ENCODE peak calls at places on chromosome 14, in six cellular contexts. One of them, this sample, is unnamed.

GRCh38 chr14:105201156-105201927 is 20.2 kb upstream of the NUDT14 start:
- DNase-seq in AG09309: no peak
- DNase-seq in choroid plexus epithelial cell: no peak
- DNase-seq in psoas muscle: no peak
- DNase-seq in lower leg skin: no peak
- DNase-seq in T-cell: no peak
- DNase-seq in this sample: no peak

GRCh38 chr14:34699873-34700621 is 14.3 kb downstream of the CFL2 start:
- DNase-seq in T-cell: no peak
- DNase-seq in choroid plexus epithelial cell: peak; percentile 92
- DNase-seq in psoas muscle: no peak
- DNase-seq in lower leg skin: no peak
- DNase-seq in AG09309: peak; percentile 78
- DNase-seq in this sample: no peak

GRCh38 chr14:59067135-59067894 is 121.2 kb upstream of the DAAM1 start:
- DNase-seq in AG09309: no peak
- DNase-seq in lower leg skin: no peak
- DNase-seq in psoas muscle: no peak
- DNase-seq in choroid plexus epithelial cell: no peak
- DNase-seq in T-cell: no peak
- DNase-seq in this sample: no peak

GRCh38 chr14:101507306-101508150 is 53.8 kb upstream of the DIO3 start:
- DNase-seq in T-cell: no peak
- DNase-seq in choroid plexus epithelial cell: no peak
- DNase-seq in lower leg skin: peak; percentile 87
- DNase-seq in AG09309: no peak
- DNase-seq in psoas muscle: no peak
- DNase-seq in this sample: no peak

GRCh38 chr14:104116544-104117340 is 21.6 kb upstream of the KIF26A start:
- DNase-seq in lower leg skin: peak; percentile 85
- DNase-seq in AG09309: no peak
- DNase-seq in psoas muscle: peak; percentile 5
- DNase-seq in T-cell: no peak
- DNase-seq in choroid plexus epithelial cell: no peak
- DNase-seq in this sample: no peak

GRCh38 chr14:67583711-67584644 is 16.1 kb downstream of the PIGH start:
- DNase-seq in lower leg skin: peak; percentile 70
- DNase-seq in psoas muscle: no peak
- DNase-seq in AG09309: no peak
- DNase-seq in T-cell: peak; percentile 10
- DNase-seq in choroid plexus epithelial cell: peak; percentile 75
- DNase-seq in this sample: peak; percentile 14

GRCh38 chr14:55127491-55127951 is 1.5 kb upstream of the LGALS3 start:
- DNase-seq in T-cell: no peak
- DNase-seq in lower leg skin: no peak
- DNase-seq in psoas muscle: no peak
- DNase-seq in choroid plexus epithelial cell: peak; percentile 28
- DNase-seq in AG09309: peak; percentile 80
- DNase-seq in this sample: no peak

GRCh38 chr14:22002860-22003284 is 329.3 kb upstream of the OR4E1 start:
- DNase-seq in AG09309: no peak
- DNase-seq in lower leg skin: no peak
- DNase-seq in T-cell: peak; percentile 68
- DNase-seq in psoas muscle: peak; percentile 25
- DNase-seq in choroid plexus epithelial cell: no peak
- DNase-seq in this sample: peak; percentile 73

GRCh38 chr14:63781686-63782085 is 53.8 kb upstream of the SGPP1 start:
- DNase-seq in AG09309: no peak
- DNase-seq in T-cell: no peak
- DNase-seq in psoas muscle: no peak
- DNase-seq in lower leg skin: no peak
- DNase-seq in choroid plexus epithelial cell: no peak
- DNase-seq in this sample: no peak

GRCh38 chr14:89378119-89378518 is 38.9 kb downstream of the FOXN3 start:
- DNase-seq in T-cell: peak; percentile 19
- DNase-seq in psoas muscle: no peak
- DNase-seq in choroid plexus epithelial cell: peak; percentile 83
- DNase-seq in lower leg skin: peak; percentile 31
- DNase-seq in AG09309: no peak
- DNase-seq in this sample: no peak

GRCh38 chr14:43539210-43539609 is 967.9 kb downstream of the FSCB start:
- DNase-seq in lower leg skin: no peak
- DNase-seq in choroid plexus epithelial cell: peak; percentile 15
- DNase-seq in T-cell: no peak
- DNase-seq in psoas muscle: no peak
- DNase-seq in AG09309: no peak
- DNase-seq in this sample: no peak

GRCh38 chr14:42421377-42422078 is 814.9 kb downstream of the LRFN5 start:
- DNase-seq in psoas muscle: no peak
- DNase-seq in lower leg skin: no peak
- DNase-seq in AG09309: no peak
- DNase-seq in T-cell: no peak
- DNase-seq in choroid plexus epithelial cell: no peak
- DNase-seq in this sample: no peak

GRCh38 chr14:92645841-92646478 is 102.5 kb downstream of the LGMN start:
- DNase-seq in T-cell: no peak
- DNase-seq in lower leg skin: no peak
- DNase-seq in psoas muscle: no peak
- DNase-seq in AG09309: peak; percentile 94
- DNase-seq in choroid plexus epithelial cell: peak; percentile 80
- DNase-seq in this sample: no peak

GRCh38 chr14:95620659-95621059 is 65.6 kb upstream of the TCL1B start:
- DNase-seq in AG09309: no peak
- DNase-seq in lower leg skin: no peak
- DNase-seq in T-cell: peak; percentile 22
- DNase-seq in choroid plexus epithelial cell: no peak
- DNase-seq in psoas muscle: no peak
- DNase-seq in this sample: peak; percentile 13

GRCh38 chr14:61140872-61141271 is 140.3 kb downstream of the TMEM30B start:
- DNase-seq in lower leg skin: no peak
- DNase-seq in choroid plexus epithelial cell: peak; percentile 87
- DNase-seq in T-cell: no peak
- DNase-seq in psoas muscle: no peak
- DNase-seq in AG09309: peak; percentile 64
- DNase-seq in this sample: no peak

GRCh38 chr14:63747836-63748235 is 20.0 kb upstream of the SGPP1 start:
- DNase-seq in choroid plexus epithelial cell: no peak
- DNase-seq in T-cell: no peak
- DNase-seq in AG09309: no peak
- DNase-seq in lower leg skin: no peak
- DNase-seq in psoas muscle: no peak
- DNase-seq in this sample: no peak

This sample was measured in CD4-positive, alpha-beta memory T cell.